ENCODE peak calls at places on chromosomes 16 and 17, in nine cellular contexts. W is NCI-H1694 treated with DMSO at 0.1 percent for 48 hours; N is cardiac muscle cell; A is activated CD4-positive, CD25-positive, alpha-beta regulatory T cell; V is CD8-positive, alpha-beta memory T cell; I is stimulated activated CD4-positive, alpha-beta T cell treated with anti-CD3 and anti-CD28 coated beads, Interleukin-2, amount 100 ng/mL, for 48 hours; E is hypothalamus; O is tibial nerve; C is fibroblast of lung. F is an unnamed sample.
A peak's percentile ranks its signal among the peaks of the same experiment; 100 is the strongest.

GRCh38 chr17:75036643-75037268 is 10.0 kb downstream of the ATP5PD start:
- DNase-seq in W (no peak), N (peak; percentile 11), A (no peak), V (peak; percentile 76), I (peak; percentile 64), E (no peak), O (peak; percentile 89), C (peak; percentile 95), F (no peak)

GRCh38 chr17:45282683-45283644 is 21.1 kb upstream of the SPATA32 start:
- DNase-seq in W (no peak), N (peak; percentile 32), A (no peak), V (no peak), I (no peak), E (no peak), O (no peak), C (peak; percentile 84), F (no peak)

GRCh38 chr17:75764711-75765421 is at the start of gene GALK1:
- DNase-seq in W (no peak), N (peak; percentile 81), A (peak; percentile 44), V (peak; percentile 66), I (peak; percentile 75), E (peak; percentile 67), O (peak; percentile 61), C (peak; percentile 62), F (peak; percentile 87)

GRCh38 chr17:3596804-3597464 is 12.3 kb downstream of the TRPV1 start:
- DNase-seq in W (no peak), N (no peak), A (no peak), V (no peak), I (no peak), E (no peak), O (no peak), C (no peak), F (no peak)

GRCh38 chr16:1614226-1615102 is 2.3 kb downstream of the CRAMP1 start:
- DNase-seq in W (no peak), N (peak; percentile 68), A (no peak), V (peak; percentile 9), I (no peak), E (no peak), O (no peak), C (peak; percentile 28), F (peak; percentile 30)

GRCh38 chr16:11586375-11586855 is 304 bp downstream of the LITAF start:
- DNase-seq in W (no peak), N (no peak), A (no peak), V (no peak), I (no peak), E (no peak), O (no peak), C (no peak), F (no peak)

GRCh38 chr16:2082983-2083364 is 35.2 kb downstream of the TSC2 start:
- DNase-seq in W (no peak), N (no peak), A (no peak), V (no peak), I (no peak), E (no peak), O (no peak), C (no peak), F (no peak)

GRCh38 chr17:16909887-16910286 is 62.0 kb downstream of the TNFRSF13B start:
- DNase-seq in W (no peak), N (no peak), A (no peak), V (no peak), I (no peak), E (no peak), O (no peak), C (no peak), F (no peak)

GRCh38 chr17:32189343-32189742 is 47.0 kb downstream of the RHOT1 start:
- DNase-seq in W (no peak), N (no peak), A (no peak), V (no peak), I (no peak), E (no peak), O (no peak), C (no peak), F (no peak)

GRCh38 chr17:80789356-80789902 is 202.2 kb upstream of the CHMP6 start:
- DNase-seq in W (no peak), N (no peak), A (no peak), V (no peak), I (no peak), E (no peak), O (peak; percentile 60), C (peak; percentile 96), F (no peak)

GRCh38 chr17:32020943-32021617 is 13.9 kb downstream of the LRRC37B start:
- DNase-seq in W (no peak), N (no peak), A (no peak), V (no peak), I (no peak), E (no peak), O (no peak), C (no peak), F (no peak)

GRCh38 chr17:62746941-62747340 is 61.2 kb downstream of the MARCHF10 start:
- DNase-seq in W (no peak), N (no peak), A (no peak), V (no peak), I (no peak), E (no peak), O (no peak), C (no peak), F (no peak)

GRCh38 chr17:45052052-45052772 is 780 bp upstream of the DCAKD start:
- DNase-seq in W (peak; percentile 32), N (peak; percentile 37), A (no peak), V (peak; percentile 40), I (peak; percentile 34), E (peak; percentile 9), O (peak; percentile 9), C (peak; percentile 20), F (peak; percentile 54)

GRCh38 chr17:29582767-29583166 is 6.7 kb downstream of the GIT1 start:
- DNase-seq in W (peak; percentile 81), N (no peak), A (no peak), V (no peak), I (no peak), E (peak; percentile 70), O (no peak), C (no peak), F (no peak)

GRCh38 chr16:10749680-10750035 is 6.0 kb downstream of the NUBP1 start:
- DNase-seq in W (peak; percentile 6), N (no peak), A (no peak), V (no peak), I (no peak), E (no peak), O (no peak), C (peak; percentile 12), F (no peak)

GRCh38 chr16:359871-360697 is 7.6 kb upstream of the AXIN1 start:
- DNase-seq in W (no peak), N (no peak), A (no peak), V (no peak), I (no peak), E (no peak), O (no peak), C (no peak), F (no peak)

GRCh38 chr17:70060415-70060814 is 14.6 kb upstream of the KCNJ16 start:
- DNase-seq in W (peak; percentile 15), N (no peak), A (no peak), V (no peak), I (no peak), E (no peak), O (no peak), C (peak; percentile 69), F (no peak)

GRCh38 chr17:48460055-48460454 is 30.0 kb upstream of the SKAP1 start:
- DNase-seq in W (no peak), N (no peak), A (no peak), V (no peak), I (no peak), E (no peak), O (no peak), C (no peak), F (no peak)